ENCODE peak calls at places on chromosomes 13 and 19, in nine cellular contexts. K, M, T, D, J, C, I, H and P are unnamed samples.

GRCh38 chr19:17865364-17866311 is 5.9 kb downstream of the RPL18A start:
- DNase-seq in K (no peak), M (no peak), T (no peak), D (peak; percentile 30), J (no peak), C (no peak), I (no peak), H (no peak), P (no peak)

GRCh38 chr19:38321646-38322323 is 2.1 kb downstream of the KCNK6 start:
- DNase-seq in K (no peak), M (no peak), T (no peak), D (peak; percentile 80), J (no peak), C (peak; percentile 12), I (no peak), H (no peak), P (no peak)

GRCh38 chr13:39051157-39051556 is 12.9 kb downstream of the NHLRC3 start:
- DNase-seq in K (no peak), M (no peak), T (no peak), D (no peak), J (peak; percentile 45), C (peak; percentile 69), I (peak; percentile 3), H (no peak), P (peak; percentile 51)

GRCh38 chr19:10113592-10113963 is 2.1 kb downstream of the P2RY11 start:
- DNase-seq in K (no peak), M (no peak), T (peak; percentile 52), D (no peak), J (no peak), C (no peak), I (no peak), H (no peak), P (no peak)

GRCh38 chr13:97254809-97255208 is 32.7 kb downstream of the MBNL2 start:
- DNase-seq in K (no peak), M (no peak), T (no peak), D (no peak), J (no peak), C (no peak), I (no peak), H (peak; percentile 38), P (no peak)

GRCh38 chr13:28173793-28174192 is 35.4 kb downstream of the PAN3 start:
- DNase-seq in K (no peak), M (no peak), T (no peak), D (no peak), J (no peak), C (no peak), I (no peak), H (no peak), P (no peak)

GRCh38 chr13:20964904-20965303 is 62.4 kb upstream of the XPO4 start:
- DNase-seq in K (no peak), M (no peak), T (no peak), D (no peak), J (no peak), C (no peak), I (no peak), H (no peak), P (no peak)

GRCh38 chr19:41753159-41753558 is 2.2 kb upstream of the CEACAM6 start:
- DNase-seq in K (peak; percentile 65), M (peak; percentile 72), T (no peak), D (peak; percentile 88), J (peak; percentile 64), C (peak; percentile 26), I (peak; percentile 26), H (no peak), P (peak; percentile 4)

GRCh38 chr13:28356506-28357064 is 138.3 kb downstream of the FLT1 start:
- DNase-seq in K (no peak), M (no peak), T (no peak), D (no peak), J (no peak), C (no peak), I (no peak), H (no peak), P (no peak)

GRCh38 chr13:112722433-112723250 is 32.8 kb downstream of the ATP11A start:
- DNase-seq in K (peak; percentile 50), M (no peak), T (no peak), D (no peak), J (no peak), C (peak; percentile 82), I (peak; percentile 59), H (no peak), P (no peak)

GRCh38 chr13:40442191-40442590 is 224.2 kb downstream of the FOXO1 start:
- DNase-seq in K (no peak), M (no peak), T (no peak), D (peak; percentile 73), J (no peak), C (no peak), I (no peak), H (no peak), P (no peak)

GRCh38 chr19:39830847-39831246 is 3.1 kb downstream of the DYRK1B start:
- DNase-seq in K (no peak), M (no peak), T (no peak), D (no peak), J (no peak), C (no peak), I (no peak), H (no peak), P (no peak)

GRCh38 chr19:43438291-43439162 is 23.8 kb downstream of the TEX101 start:
- DNase-seq in K (no peak), M (no peak), T (no peak), D (peak; percentile 74), J (no peak), C (peak; percentile 82), I (peak; percentile 77), H (no peak), P (peak; percentile 17)

GRCh38 chr19:13149628-13150186 is 468 bp downstream of the STX10 start:
- DNase-seq in K (peak; percentile 75), M (no peak), T (no peak), D (peak; percentile 82), J (peak; percentile 54), C (peak; percentile 86), I (peak; percentile 40), H (no peak), P (no peak)

GRCh38 chr13:25881946-25882574 is 169.8 kb downstream of the SHISA2 start:
- DNase-seq in K (no peak), M (no peak), T (no peak), D (no peak), J (peak; percentile 84), C (peak; percentile 94), I (no peak), H (no peak), P (no peak)

GRCh38 chr19:16067205-16067938 is 8.9 kb upstream of the TPM4 start:
- DNase-seq in K (no peak), M (no peak), T (peak; percentile 19), D (no peak), J (no peak), C (no peak), I (no peak), H (no peak), P (no peak)

GRCh38 chr13:73556902-73557301 is 498.1 kb downstream of the KLF5 start:
- DNase-seq in K (no peak), M (no peak), T (peak; percentile 4), D (no peak), J (no peak), C (no peak), I (no peak), H (no peak), P (no peak)

GRCh38 chr19:409006-409514 is at the start of gene C2CD4C:
- DNase-seq in K (peak; percentile 59), M (no peak), T (no peak), D (peak; percentile 55), J (peak; percentile 61), C (peak; percentile 80), I (no peak), H (no peak), P (no peak)

GRCh38 chr13:95360464-95361097 is 59.3 kb upstream of the ABCC4 start:
- DNase-seq in K (no peak), M (no peak), T (no peak), D (no peak), J (no peak), C (no peak), I (no peak), H (no peak), P (no peak)

GRCh38 chr13:41648314-41648935 is 191.1 kb downstream of the RGCC start:
- DNase-seq in K (no peak), M (no peak), T (no peak), D (no peak), J (no peak), C (peak; percentile 21), I (peak; percentile 5), H (no peak), P (no peak)

GRCh38 chr13:113374511-113375175 is 10.7 kb upstream of the GRTP1 start:
- DNase-seq in K (no peak), M (no peak), T (no peak), D (no peak), J (no peak), C (no peak), I (no peak), H (no peak), P (no peak)

GRCh38 chr13:109610517-109610916 is 175.9 kb downstream of the IRS2 start:
- DNase-seq in K (no peak), M (no peak), T (no peak), D (peak; percentile 63), J (no peak), C (no peak), I (no peak), H (no peak), P (no peak)

GRCh38 chr13:84591444-84591843 is 709.2 kb upstream of the SLITRK1 start:
- DNase-seq in K (no peak), M (no peak), T (no peak), D (no peak), J (no peak), C (no peak), I (no peak), H (no peak), P (no peak)

GRCh38 chr19:14595558-14595957 is 12.7 kb downstream of the CLEC17A start:
- DNase-seq in K (no peak), M (no peak), T (no peak), D (no peak), J (no peak), C (no peak), I (no peak), H (no peak), P (no peak)

GRCh38 chr13:42819712-42820111 is 38.3 kb downstream of the FAM216B start:
- DNase-seq in K (no peak), M (no peak), T (peak; percentile 14), D (no peak), J (no peak), C (no peak), I (no peak), H (no peak), P (no peak)

GRCh38 chr19:54207908-54208783 is 7.5 kb downstream of the RPS9 start:
- DNase-seq in K (peak; percentile 73), M (no peak), T (peak; percentile 29), D (peak; percentile 86), J (no peak), C (peak; percentile 26), I (no peak), H (no peak), P (peak; percentile 12)

GRCh38 chr19:33819875-33820781 is 23.5 kb downstream of the KCTD15 start:
- DNase-seq in K (peak; percentile 86), M (peak; percentile 26), T (no peak), D (peak; percentile 93), J (peak; percentile 32), C (peak; percentile 83), I (no peak), H (no peak), P (no peak)

GRCh38 chr19:35038623-35039512 is 2.7 kb upstream of the HPN start:
- DNase-seq in K (no peak), M (no peak), T (no peak), D (peak; percentile 23), J (no peak), C (peak; percentile 85), I (no peak), H (no peak), P (peak; percentile 88)